ENCODE peak calls at places on chromosomes 16 and 17, in eight cellular contexts. W, Z, P, V, L, K, M and O are unnamed samples.

GRCh38 chr17:67441052-67441738 is 64.1 kb downstream of the PITPNC1 start:
- DNase-seq in W (no peak), Z (peak; percentile 74), P (peak; percentile 78), V (no peak), L (peak; percentile 38), K (peak; percentile 34), M (no peak), O (peak; percentile 76)

GRCh38 chr16:86980644-86981043 is 336.5 kb downstream of the C16orf95 start:
- DNase-seq in W (peak; percentile 7), Z (no peak), P (no peak), V (no peak), L (no peak), K (no peak), M (no peak), O (no peak)

GRCh38 chr16:48370234-48370633 is 15.0 kb downstream of the SIAH1 start:
- DNase-seq in W (no peak), Z (no peak), P (no peak), V (no peak), L (no peak), K (no peak), M (no peak), O (no peak)

GRCh38 chr17:16091773-16092172 is 92.1 kb downstream of the TTC19 start:
- DNase-seq in W (no peak), Z (no peak), P (no peak), V (no peak), L (no peak), K (no peak), M (no peak), O (no peak)

GRCh38 chr16:65125871-65126270 is 4.0 kb upstream of the CDH11 start:
- DNase-seq in W (no peak), Z (no peak), P (no peak), V (no peak), L (no peak), K (no peak), M (no peak), O (no peak)

GRCh38 chr17:22507823-22508222 is 815.5 kb downstream of the KCNJ18 start:
- DNase-seq in W (peak; percentile 1), Z (peak; percentile 4), P (no peak), V (no peak), L (peak; percentile 5), K (no peak), M (no peak), O (no peak)

GRCh38 chr16:84933774-84934571 is 77.4 kb downstream of the ZDHHC7 start:
- DNase-seq in W (no peak), Z (no peak), P (no peak), V (no peak), L (peak; percentile 59), K (no peak), M (peak; percentile 53), O (no peak)

GRCh38 chr16:46573008-46573833 is 48.0 kb downstream of the SHCBP1 start:
- DNase-seq in W (no peak), Z (peak; percentile 22), P (no peak), V (no peak), L (no peak), K (no peak), M (no peak), O (no peak)

GRCh38 chr17:51427259-51428255 is 167.2 kb downstream of the UTP18 start:
- DNase-seq in W (peak; percentile 56), Z (peak; percentile 79), P (no peak), V (no peak), L (no peak), K (no peak), M (no peak), O (peak; percentile 31)

GRCh38 chr17:12738624-12739023 is 50.7 kb upstream of the ARHGAP44 start:
- DNase-seq in W (no peak), Z (no peak), P (no peak), V (no peak), L (no peak), K (no peak), M (no peak), O (no peak)

GRCh38 chr17:67200727-67201301 is 44.2 kb downstream of the HELZ start:
- DNase-seq in W (no peak), Z (no peak), P (no peak), V (no peak), L (no peak), K (no peak), M (no peak), O (no peak)

GRCh38 chr17:64218066-64218465 is 45.0 kb downstream of the TEX2 start:
- DNase-seq in W (no peak), Z (peak; percentile 63), P (no peak), V (no peak), L (no peak), K (no peak), M (no peak), O (no peak)

GRCh38 chr17:45302649-45303173 is 14.1 kb downstream of the MAP3K14 start:
- DNase-seq in W (no peak), Z (peak; percentile 64), P (peak; percentile 31), V (no peak), L (no peak), K (no peak), M (peak; percentile 53), O (no peak)

GRCh38 chr16:81652798-81653505 is 126.1 kb upstream of the PLCG2 start:
- DNase-seq in W (peak; percentile 97), Z (no peak), P (no peak), V (no peak), L (no peak), K (no peak), M (no peak), O (no peak)

GRCh38 chr17:43840814-43841213 is 6.2 kb upstream of the CD300LG start:
- DNase-seq in W (peak; percentile 19), Z (no peak), P (no peak), V (peak; percentile 31), L (no peak), K (no peak), M (no peak), O (no peak)